ENCODE peak calls at places on chromosomes 16 and 17, in four cellular contexts. X, G, Q and F are unnamed samples.

GRCh38 chr16:54846761-54847160 is 83.9 kb upstream of the IRX5 start:
- DNase-seq in X (no peak), G (peak), Q (no peak), F (no peak)

GRCh38 chr16:10188236-10188635 is 6.0 kb upstream of the GRIN2A start:
- DNase-seq in X (no peak), G (no peak), Q (no peak), F (no peak)

GRCh38 chr16:48353565-48354163 is 31.5 kb downstream of the SIAH1 start:
- DNase-seq in X (peak), G (peak), Q (peak), F (peak)

GRCh38 chr16:31402687-31403086 is 9.6 kb downstream of the ITGAD start:
- DNase-seq in X (no peak), G (no peak), Q (no peak), F (no peak)

GRCh38 chr17:17067277-17067676 is 25.0 kb downstream of the MPRIP start:
- DNase-seq in X (no peak), G (peak), Q (no peak), F (peak)

GRCh38 chr16:26554030-26554429 is 512.7 kb upstream of the C16orf82 start:
- DNase-seq in X (no peak), G (no peak), Q (no peak), F (no peak)

GRCh38 chr17:12613566-12613965 is 52.1 kb upstream of the MYOCD start:
- DNase-seq in X (peak), G (peak), Q (no peak), F (peak)

GRCh38 chr17:52027620-52028019 is 130.9 kb downstream of the CA10 start:
- DNase-seq in X (peak), G (no peak), Q (no peak), F (no peak)

GRCh38 chr16:27486344-27486743 is 63.4 kb downstream of the GTF3C1 start:
- DNase-seq in X (no peak), G (no peak), Q (no peak), F (no peak)

GRCh38 chr16:9134739-9135138 is 43.3 kb downstream of the HAPSTR1 start:
- DNase-seq in X (peak), G (peak), Q (peak), F (peak)

GRCh38 chr17:78933025-78933958 is 8.1 kb upstream of the TIMP2 start:
- DNase-seq in X (peak), G (peak), Q (no peak), F (peak)
- H3K4me3 ChIP-seq in X (no peak), G (no peak), Q (no peak), F (peak)

DNA sequence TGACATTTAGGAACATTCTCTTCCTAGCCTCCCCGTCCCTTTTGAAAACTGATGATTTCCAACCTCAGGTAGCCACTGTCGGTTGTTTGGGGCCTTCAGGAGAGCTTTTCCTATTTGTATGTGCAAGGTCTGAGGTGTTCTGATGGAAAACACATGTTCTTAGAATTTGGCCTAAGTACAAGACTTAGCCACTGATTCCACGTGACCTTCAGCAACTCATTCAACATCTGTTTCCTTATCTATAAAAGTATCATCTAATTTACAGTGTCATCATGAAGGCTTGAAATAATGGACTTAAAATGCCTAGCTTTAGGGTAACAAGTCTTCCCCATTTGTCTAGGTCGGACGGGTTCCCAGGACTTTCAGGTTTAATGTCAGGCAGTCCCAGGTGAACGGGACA is 259.3 kb downstream of the SOX9 start:
- DNase-seq in X (no peak), G (no peak), Q (no peak), F (no peak)
- H2BK120ac ChIP-seq in X (no peak), G (no peak), Q (no peak), F (no peak)

GRCh38 chr16:69773255-69773947 is 11.3 kb downstream of the WWP2 start:
- DNase-seq in X (no peak), G (no peak), Q (no peak), F (no peak)

GRCh38 chr16:69775535-69775934 is 13.4 kb downstream of the WWP2 start:
- DNase-seq in X (no peak), G (no peak), Q (no peak), F (no peak)

GRCh38 chr16:69769404-69769803 is 7.3 kb downstream of the WWP2 start:
- DNase-seq in X (no peak), G (no peak), Q (no peak), F (no peak)

GRCh38 chr16:69771651-69771967 is 9.5 kb downstream of the WWP2 start:
- DNase-seq in X (no peak), G (no peak), Q (no peak), F (no peak)

DNA sequence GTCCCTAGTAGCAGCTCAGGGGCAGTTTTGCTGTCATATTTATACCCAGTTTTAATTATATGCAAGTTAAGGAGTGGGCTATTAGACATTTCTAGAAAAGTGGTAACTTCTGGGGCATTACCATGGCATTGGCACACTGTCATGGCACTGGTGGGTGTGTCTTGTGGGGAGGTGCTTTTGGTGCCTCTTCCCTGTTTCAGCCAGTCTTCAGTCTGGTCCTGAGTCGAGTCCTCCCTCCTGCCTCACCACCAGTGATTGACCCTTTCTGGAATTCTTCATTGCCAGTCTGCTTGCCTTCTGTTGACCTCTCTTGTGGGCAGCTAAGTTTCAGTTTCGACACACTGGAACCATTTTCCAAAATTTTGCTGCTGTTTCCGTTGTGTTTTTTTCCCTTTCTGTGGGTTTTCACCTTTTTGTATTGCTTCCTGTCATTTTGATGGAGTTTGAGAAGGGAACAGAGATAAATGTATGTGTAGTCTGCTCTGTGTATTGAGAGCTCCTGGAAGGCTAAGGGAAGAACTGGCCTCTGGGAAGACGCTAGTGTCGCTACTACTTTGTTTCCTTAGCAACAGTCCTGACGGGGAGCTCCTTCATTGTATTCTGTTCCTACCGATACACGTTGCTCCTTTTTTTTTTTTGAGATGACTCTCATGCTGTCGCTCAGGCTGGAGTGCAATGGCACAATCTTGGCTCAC is 10.6 kb downstream of the WWP2 start:
- DNase-seq in X (no peak), G (peak), Q (no peak), F (no peak)
- H3K4me3 ChIP-seq in X (no peak), G (no peak), Q (no peak), F (no peak)

GRCh38 chr17:82840431-82840831 is 609 bp upstream of the ZNF750 start:
- DNase-seq in X (no peak), G (peak), Q (no peak), F (no peak)
- H2BK120ac ChIP-seq in X (no peak), G (no peak), Q (no peak), F (no peak)